ENCODE peak calls at places on chromosomes 2 and 18, in six cellular contexts. I is H1, R is K562, S is SK-N-SH, H is HepG2, W is GM12878. N is an unnamed sample.

GRCh38 chr2:104863229-104863584 is 9.3 kb downstream of the POU3F3 start:
- DNase-seq in W (no peak), H (no peak), S (no peak), I (no peak), R (no peak), N (no peak)

GRCh38 chr18:54787616-54788015 is 40.7 kb upstream of the RAB27B start:
- DNase-seq in R (no peak), I (no peak), W (no peak), H (no peak), S (no peak), N (no peak)

GRCh38 chr2:16032282-16033031 is 92.1 kb downstream of the MYCN start:
- DNase-seq in W (no peak), S (no peak), H (no peak), R (no peak), I (no peak), N (no peak)

GRCh38 chr2:164840458-164840929 is 1.1 kb downstream of the COBLL1 start:
- DNase-seq in S (no peak), H (peak), I (no peak), W (no peak), R (no peak), N (peak)

GRCh38 chr2:235160281-235160805 is 208.5 kb downstream of the SH3BP4 start:
- DNase-seq in H (no peak), S (no peak), W (no peak), I (no peak), R (no peak), N (no peak)

GRCh38 chr2:84493494-84493893 is 22.8 kb upstream of the DNAH6 start:
- DNase-seq in S (no peak), R (no peak), I (no peak), W (no peak), H (no peak), N (no peak)

GRCh38 chr18:77360315-77361186 is 110.9 kb downstream of the GALR1 start:
- DNase-seq in W (no peak), S (no peak), H (no peak), I (no peak), R (no peak), N (no peak)

GRCh38 chr2:30371028-30371708 is 75.9 kb upstream of the LCLAT1 start:
- DNase-seq in H (no peak), S (no peak), I (no peak), W (no peak), R (no peak), N (no peak)

GRCh38 chr2:212968284-212969081 is 182.9 kb downstream of the IKZF2 start:
- DNase-seq in I (no peak), W (no peak), H (no peak), S (no peak), R (no peak), N (no peak)

DNA sequence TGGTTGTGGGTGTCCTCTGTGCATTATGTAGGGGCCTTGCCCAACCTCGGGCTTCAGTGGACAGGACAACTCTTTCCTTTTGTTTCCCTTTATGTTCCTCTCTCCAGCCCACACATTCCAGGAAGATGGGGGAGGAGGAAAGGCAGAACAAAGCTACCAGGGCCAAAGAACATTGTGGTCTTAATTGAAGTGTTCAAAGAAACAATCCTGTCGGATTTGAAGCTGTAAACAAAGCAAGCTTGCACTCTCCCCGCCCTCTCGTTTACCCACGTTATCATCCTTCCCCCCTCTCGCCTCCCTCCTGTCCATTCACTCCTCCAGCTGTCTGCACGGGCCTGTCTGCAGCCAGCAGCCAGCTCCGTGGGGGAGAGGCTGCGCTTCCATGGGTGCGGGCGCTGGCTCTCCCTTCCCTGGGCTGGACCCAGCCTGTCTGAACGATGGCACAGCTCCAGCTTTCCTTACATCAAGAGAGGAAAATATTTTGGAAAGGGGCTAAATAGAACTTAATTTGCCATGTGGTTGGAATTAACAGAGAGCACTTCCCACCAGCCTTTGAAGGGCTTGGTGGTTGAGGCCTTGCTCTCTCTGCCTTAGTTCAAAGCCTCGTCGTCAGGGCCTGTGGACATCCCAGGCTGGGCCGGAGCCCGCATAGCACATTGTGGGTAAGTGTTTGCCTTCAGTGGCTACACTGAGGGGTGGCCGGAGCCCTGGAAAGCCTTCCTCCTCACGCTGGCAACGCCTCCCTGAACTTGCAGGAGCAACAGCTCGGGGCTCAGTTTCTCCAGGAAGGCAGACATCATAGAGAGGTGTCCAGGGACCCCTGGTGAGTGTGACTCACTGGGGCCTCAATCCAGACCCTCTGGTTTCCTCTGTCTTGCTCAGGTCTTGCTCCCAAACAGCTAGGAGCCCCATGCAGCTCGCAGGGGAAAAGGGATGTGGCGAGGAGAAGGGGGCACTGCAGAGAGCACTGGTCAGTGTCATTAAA is 60.6 kb upstream of the HS6ST1 start:
- DNase-seq in H (peak), I (no peak), S (peak), R (no peak), W (no peak), N (no peak)
- TF ChIP-seq EP300 in H (peak), I (no peak), S (no peak), R (no peak), W (no peak), N (no peak)

GRCh38 chr2:75277111-75277510 is 77.8 kb upstream of the TACR1 start:
- DNase-seq in H (no peak), I (no peak), W (no peak), R (no peak), S (no peak), N (peak)
- H3K4me2 ChIP-seq in H (no peak), I (peak), W (no peak), R (no peak), S (peak), N (peak)

GRCh38 chr18:79525556-79526467 is 130.1 kb downstream of the NFATC1 start:
- DNase-seq in W (no peak), H (no peak), S (no peak), I (no peak), R (no peak), N (no peak)
- TF ChIP-seq RAD21 in W (no peak), H (no peak), S (no peak), I (no peak), R (no peak), N (no peak)

GRCh38 chr2:10258326-10258725 is 44.4 kb upstream of the HPCAL1 start:
- DNase-seq in S (no peak), W (no peak), H (no peak), I (no peak), R (no peak), N (no peak)

GRCh38 chr2:10256525-10257031 is 46.1 kb upstream of the HPCAL1 start:
- DNase-seq in R (no peak), S (no peak), I (no peak), W (no peak), H (no peak), N (no peak)

GRCh38 chr2:10256031-10256524 is 46.6 kb upstream of the HPCAL1 start:
- DNase-seq in S (no peak), R (no peak), I (no peak), H (no peak), W (no peak), N (no peak)

GRCh38 chr2:10257500-10258147 is 45.1 kb upstream of the HPCAL1 start:
- DNase-seq in S (no peak), I (no peak), H (no peak), R (no peak), W (no peak), N (no peak)

GRCh38 chr2:10257036-10257435 is 45.7 kb upstream of the HPCAL1 start:
- DNase-seq in H (no peak), I (no peak), W (no peak), S (no peak), R (no peak), N (no peak)
- TF ChIP-seq EP300 in H (no peak), I (no peak), W (no peak), S (no peak), R (no peak), N (no peak)

DNA sequence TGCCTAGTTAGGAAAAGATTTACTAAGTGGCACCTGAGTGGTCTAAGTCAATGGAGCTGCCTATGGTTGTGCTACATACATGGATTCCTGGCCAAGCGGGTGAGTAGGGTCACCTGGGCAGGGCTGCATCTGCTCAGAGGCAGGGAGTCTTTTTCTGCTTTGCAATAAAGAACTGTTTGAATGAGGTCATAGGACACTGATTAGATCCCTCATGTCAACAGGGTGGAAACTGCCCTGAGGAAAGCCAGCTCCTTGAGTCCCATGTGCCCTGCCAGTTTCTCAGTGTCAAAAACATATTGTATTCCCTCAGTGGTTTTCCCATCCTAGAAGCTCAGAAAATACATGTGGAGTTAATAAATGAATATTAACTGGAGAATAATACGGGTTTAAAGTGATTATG is 4.6 kb downstream of the LAMA3 start:
- DNase-seq in I (no peak), H (no peak), S (peak), W (no peak), R (no peak), N (no peak)
- H3K4me2 ChIP-seq in I (no peak), H (no peak), S (no peak), W (no peak), R (no peak), N (peak)

GRCh38 chr18:26119246-26119645 is 14.4 kb upstream of the PSMA8 start:
- DNase-seq in H (no peak), S (no peak), R (no peak), I (no peak), W (no peak), N (no peak)
- TF ChIP-seq RAD21 in H (no peak), S (no peak), R (no peak), I (no peak), W (no peak), N (no peak)

GRCh38 chr18:33916200-33916599 is 308.5 kb downstream of the NOL4 start:
- DNase-seq in H (no peak), S (no peak), R (no peak), I (peak), W (no peak), N (no peak)

GRCh38 chr18:33918571-33918970 is 306.1 kb downstream of the NOL4 start:
- DNase-seq in I (no peak), R (no peak), H (no peak), S (no peak), W (no peak), N (no peak)

GRCh38 chr18:33914399-33914798 is 310.3 kb downstream of the NOL4 start:
- DNase-seq in S (no peak), W (no peak), R (no peak), H (no peak), I (no peak), N (no peak)
- TF ChIP-seq EP300 in S (no peak), W (no peak), R (no peak), H (no peak), I (no peak), N (no peak)

GRCh38 chr2:5695641-5696350 is 3.6 kb downstream of the SOX11 start:
- DNase-seq in R (no peak), W (no peak), I (no peak), S (peak), H (no peak), N (no peak)
- H3K4me2 ChIP-seq in R (no peak), W (no peak), I (peak), S (peak), H (no peak), N (peak)

GRCh38 chr2:12797815-12798214 is 81.1 kb downstream of the TRIB2 start:
- DNase-seq in W (no peak), S (no peak), R (no peak), I (no peak), H (no peak), N (no peak)
- TF ChIP-seq RAD21 in W (no peak), S (no peak), R (no peak), I (no peak), H (no peak), N (no peak)

GRCh38 chr2:74472086-74472944 is at the start of gene MRPL53:
- DNase-seq in S (peak), I (peak), W (peak), R (peak), H (peak), N (peak)
- TF ChIP-seq EP300 in S (no peak), I (no peak), W (no peak), R (peak), H (peak), N (no peak)

N was measured in A549.